ENCODE peak calls at places on chromosomes 12 and 14, in four cellular contexts. One of them, this sample, is unnamed.

GRCh38 chr14:93984070-93984469 is 7.7 kb upstream of the ASB2 start:
- DNase-seq in iris pigment epithelial cell: peak; percentile 17
- DNase-seq in B cell: no peak
- DNase-seq in lung: no peak
- DNase-seq in this sample: no peak

GRCh38 chr12:56029666-56030293 is 8.9 kb downstream of the IKZF4 start:
- DNase-seq in B cell: peak; percentile 55
- DNase-seq in lung: peak; percentile 49
- DNase-seq in iris pigment epithelial cell: peak; percentile 66
- DNase-seq in this sample: no peak

GRCh38 chr12:89235189-89235993 is 116.9 kb downstream of the DUSP6 start:
- DNase-seq in B cell: no peak
- DNase-seq in iris pigment epithelial cell: no peak
- DNase-seq in lung: no peak
- DNase-seq in this sample: no peak

GRCh38 chr14:61837336-61838229 is 75.4 kb downstream of the SNAPC1 start:
- DNase-seq in B cell: peak; percentile 58
- DNase-seq in iris pigment epithelial cell: peak; percentile 79
- DNase-seq in lung: peak; percentile 75
- DNase-seq in this sample: peak; percentile 46

GRCh38 chr14:53703457-53703856 is 253.2 kb downstream of the BMP4 start:
- DNase-seq in B cell: no peak
- DNase-seq in lung: no peak
- DNase-seq in iris pigment epithelial cell: no peak
- DNase-seq in this sample: no peak

GRCh38 chr14:79407572-79407971 is 803.7 kb downstream of the DIO2 start:
- DNase-seq in B cell: no peak
- DNase-seq in iris pigment epithelial cell: no peak
- DNase-seq in lung: no peak
- DNase-seq in this sample: no peak

GRCh38 chr12:132275110-132275531 is 54.3 kb downstream of the GALNT9 start:
- DNase-seq in B cell: no peak
- DNase-seq in iris pigment epithelial cell: peak; percentile 58
- DNase-seq in lung: no peak
- DNase-seq in this sample: peak; percentile 75

GRCh38 chr12:70007687-70008086 is 182.7 kb downstream of the MYRFL start:
- DNase-seq in iris pigment epithelial cell: peak; percentile 34
- DNase-seq in B cell: no peak
- DNase-seq in lung: no peak
- DNase-seq in this sample: peak; percentile 44

GRCh38 chr12:85740190-85740589 is 96.0 kb downstream of the RASSF9 start:
- DNase-seq in B cell: no peak
- DNase-seq in iris pigment epithelial cell: no peak
- DNase-seq in lung: no peak
- DNase-seq in this sample: no peak

GRCh38 chr12:131540138-131540623 is 170.7 kb upstream of the SFSWAP start:
- DNase-seq in iris pigment epithelial cell: no peak
- DNase-seq in lung: no peak
- DNase-seq in B cell: no peak
- DNase-seq in this sample: no peak

GRCh38 chr14:100295376-100296105 is 10.7 kb downstream of the SLC25A29 start:
- DNase-seq in B cell: peak; percentile 25
- DNase-seq in iris pigment epithelial cell: no peak
- DNase-seq in lung: no peak
- DNase-seq in this sample: no peak

GRCh38 chr12:46920503-46920902 is 94.7 kb upstream of the SLC38A4 start:
- DNase-seq in B cell: peak; percentile 54
- DNase-seq in lung: no peak
- DNase-seq in iris pigment epithelial cell: no peak
- DNase-seq in this sample: no peak

GRCh38 chr12:88571543-88571942 is 8.7 kb downstream of the KITLG start:
- DNase-seq in lung: no peak
- DNase-seq in iris pigment epithelial cell: peak; percentile 40
- DNase-seq in B cell: no peak
- DNase-seq in this sample: no peak

GRCh38 chr12:69415471-69416275 is 54.5 kb upstream of the FRS2 start:
- DNase-seq in iris pigment epithelial cell: peak; percentile 92
- DNase-seq in B cell: no peak
- DNase-seq in lung: peak; percentile 44
- DNase-seq in this sample: peak; percentile 21

GRCh38 chr12:41049033-41049432 is 139.1 kb upstream of the PDZRN4 start:
- DNase-seq in iris pigment epithelial cell: no peak
- DNase-seq in lung: no peak
- DNase-seq in B cell: no peak
- DNase-seq in this sample: no peak

GRCh38 chr14:55057919-55058318 is 6.5 kb downstream of the MAPK1IP1L start:
- DNase-seq in lung: no peak
- DNase-seq in B cell: no peak
- DNase-seq in iris pigment epithelial cell: no peak
- DNase-seq in this sample: no peak

GRCh38 chr12:108850854-108851573 is 6.4 kb downstream of the SSH1 start:
- DNase-seq in iris pigment epithelial cell: peak; percentile 97
- DNase-seq in B cell: peak; percentile 80
- DNase-seq in lung: no peak
- DNase-seq in this sample: no peak

GRCh38 chr14:65000868-65001600 is 14.3 kb downstream of the FNTB start:
- DNase-seq in lung: no peak
- DNase-seq in iris pigment epithelial cell: peak; percentile 52
- DNase-seq in B cell: no peak
- DNase-seq in this sample: no peak

GRCh38 chr12:53939141-53940108 is 794 bp downstream of the HOXC13 start:
- DNase-seq in lung: no peak
- DNase-seq in iris pigment epithelial cell: peak; percentile 47
- DNase-seq in B cell: no peak
- DNase-seq in this sample: no peak

GRCh38 chr14:72518809-72519377 is 375.0 kb downstream of the DPF3 start:
- DNase-seq in iris pigment epithelial cell: no peak
- DNase-seq in lung: no peak
- DNase-seq in B cell: peak; percentile 35
- DNase-seq in this sample: no peak

GRCh38 chr14:34347683-34348082 is 114.4 kb downstream of the SPTSSA start:
- DNase-seq in lung: no peak
- DNase-seq in B cell: no peak
- DNase-seq in iris pigment epithelial cell: no peak
- DNase-seq in this sample: no peak

GRCh38 chr12:108630481-108631207 is 3.0 kb downstream of the SELPLG start:
- DNase-seq in lung: no peak
- DNase-seq in iris pigment epithelial cell: peak; percentile 67
- DNase-seq in B cell: no peak
- DNase-seq in this sample: no peak

GRCh38 chr12:22477166-22477893 is 67.0 kb downstream of the C2CD5 start:
- DNase-seq in lung: no peak
- DNase-seq in B cell: no peak
- DNase-seq in iris pigment epithelial cell: peak; percentile 94
- DNase-seq in this sample: no peak

GRCh38 chr12:113276306-113276705 is 55.0 kb downstream of the TPCN1 start:
- DNase-seq in B cell: no peak
- DNase-seq in lung: no peak
- DNase-seq in iris pigment epithelial cell: no peak
- DNase-seq in this sample: no peak

GRCh38 chr12:82047480-82047879 is 288.3 kb upstream of the PPFIA2 start:
- DNase-seq in iris pigment epithelial cell: peak; percentile 5
- DNase-seq in lung: no peak
- DNase-seq in B cell: no peak
- DNase-seq in this sample: no peak

GRCh38 chr12:120376890-120377572 is 8.1 kb upstream of the MSI1 start:
- DNase-seq in B cell: no peak
- DNase-seq in iris pigment epithelial cell: no peak
- DNase-seq in lung: no peak
- DNase-seq in this sample: no peak

GRCh38 chr12:128825845-128826244 is 2.1 kb upstream of the SLC15A4 start:
- DNase-seq in iris pigment epithelial cell: no peak
- DNase-seq in lung: no peak
- DNase-seq in B cell: no peak
- DNase-seq in this sample: no peak

GRCh38 chr12:51351913-51352532 is 5.5 kb upstream of the CELA1 start:
- DNase-seq in iris pigment epithelial cell: peak; percentile 72
- DNase-seq in B cell: no peak
- DNase-seq in lung: peak; percentile 37
- DNase-seq in this sample: peak; percentile 17

GRCh38 chr14:68501621-68502052 is 291.2 kb downstream of the ZFP36L1 start:
- DNase-seq in iris pigment epithelial cell: no peak
- DNase-seq in B cell: no peak
- DNase-seq in lung: no peak
- DNase-seq in this sample: no peak

GRCh38 chr12:130335517-130336392 is 1.9 kb upstream of the PIWIL1 start:
- DNase-seq in B cell: no peak
- DNase-seq in iris pigment epithelial cell: peak; percentile 59
- DNase-seq in lung: no peak
- DNase-seq in this sample: peak; percentile 39

GRCh38 chr12:46269429-46270241 is 792 bp upstream of the SLC38A1 start:
- DNase-seq in lung: no peak
- DNase-seq in iris pigment epithelial cell: no peak
- DNase-seq in B cell: peak; percentile 62
- DNase-seq in this sample: no peak

GRCh38 chr12:116454950-116455447 is 104.2 kb upstream of the MAP1LC3B2 start:
- DNase-seq in lung: no peak
- DNase-seq in B cell: no peak
- DNase-seq in iris pigment epithelial cell: peak; percentile 94
- DNase-seq in this sample: no peak

GRCh38 chr14:40417777-40418401 is 985.7 kb upstream of the FBXO33 start:
- DNase-seq in lung: no peak
- DNase-seq in B cell: no peak
- DNase-seq in iris pigment epithelial cell: no peak
- DNase-seq in this sample: peak; percentile 4

GRCh38 chr12:89225401-89225800 is 126.9 kb downstream of the DUSP6 start:
- DNase-seq in B cell: no peak
- DNase-seq in lung: peak; percentile 45
- DNase-seq in iris pigment epithelial cell: peak; percentile 95
- DNase-seq in this sample: no peak

GRCh38 chr12:14846042-14846587 is 2.8 kb upstream of the ART4 start:
- DNase-seq in lung: no peak
- DNase-seq in B cell: no peak
- DNase-seq in iris pigment epithelial cell: peak; percentile 35
- DNase-seq in this sample: no peak